ENCODE peak calls at places on chromosomes 12 and 14, in five cellular contexts. R is ovary; W is stimulated activated CD8-positive, alpha-beta memory T cell treated with anti-CD3 and anti-CD28 coated beads, Interleukin-12 subunit alpha, Interleukin-12 subunit beta, amount 100 ng/mL, for 1 hour; K is naive thymus-derived CD4-positive, alpha-beta T cell; T is stimulated activated CD4-positive, alpha-beta T cell treated with anti-CD3 and anti-CD28 coated beads, Interleukin-4, amount 100 ng/mL, for 48 hours. Q is an unnamed sample.

GRCh38 chr12:131608740-131609665 is 101.9 kb upstream of the SFSWAP start:
- DNase-seq in R (peak), W (peak), K (peak), T (peak), Q (peak)

GRCh38 chr14:103699901-103700752 is 15.1 kb downstream of the XRCC3 start:
- DNase-seq in R (no peak), W (no peak), K (no peak), T (no peak), Q (peak)

GRCh38 chr14:43119672-43120071 is 1387.4 kb downstream of the FSCB start:
- DNase-seq in R (no peak), W (no peak), K (no peak), T (no peak), Q (no peak)

GRCh38 chr14:24436355-24437019 is 6.1 kb downstream of the SDR39U1 start:
- DNase-seq in R (peak), W (no peak), K (no peak), T (no peak), Q (peak)

GRCh38 chr12:57222286-57223190 is 5.9 kb downstream of the NXPH4 start:
- DNase-seq in R (no peak), W (no peak), K (no peak), T (no peak), Q (no peak)

GRCh38 chr12:69239922-69240624 is 704 bp downstream of the CPSF6 start:
- DNase-seq in R (peak), W (peak), K (no peak), T (peak), Q (peak)

GRCh38 chr12:3614806-3615466 is 123.9 kb downstream of the PRMT8 start:
- DNase-seq in R (no peak), W (no peak), K (no peak), T (no peak), Q (no peak)

GRCh38 chr12:75908961-75909699 is 122.4 kb downstream of the PHLDA1 start:
- DNase-seq in R (peak), W (no peak), K (no peak), T (no peak), Q (no peak)

GRCh38 chr12:75855360-75855759 is 176.2 kb downstream of the PHLDA1 start:
- DNase-seq in R (no peak), W (no peak), K (no peak), T (no peak), Q (no peak)

GRCh38 chr12:11662369-11662768 is 12.9 kb downstream of the ETV6 start:
- DNase-seq in R (no peak), W (no peak), K (no peak), T (no peak), Q (no peak)

GRCh38 chr12:65822732-65823480 is 1.4 kb upstream of the HMGA2 start:
- DNase-seq in R (peak), W (no peak), K (no peak), T (no peak), Q (no peak)

GRCh38 chr14:91284146-91284790 is 39.8 kb upstream of the GPR68 start:
- DNase-seq in R (no peak), W (no peak), K (no peak), T (no peak), Q (no peak)

GRCh38 chr14:28754209-28754985 is 12.2 kb upstream of the FOXG1 start:
- DNase-seq in R (no peak), W (no peak), K (no peak), T (no peak), Q (peak)

GRCh38 chr12:84201976-84202375 is 710.6 kb downstream of the SLC6A15 start:
- DNase-seq in R (no peak), W (no peak), K (no peak), T (no peak), Q (no peak)

GRCh38 chr14:61281911-61282310 is 773 bp upstream of the TMEM30B start:
- DNase-seq in R (no peak), W (no peak), K (no peak), T (no peak), Q (peak)

GRCh38 chr12:118356809-118357326 is 15.8 kb downstream of the TAOK3 start:
- DNase-seq in R (no peak), W (no peak), K (no peak), T (no peak), Q (no peak)

GRCh38 chr14:79587194-79587593 is 624.1 kb downstream of the DIO2 start:
- DNase-seq in R (no peak), W (no peak), K (no peak), T (no peak), Q (no peak)

GRCh38 chr12:123096159-123096558 is 54.7 kb downstream of the PITPNM2 start:
- DNase-seq in R (no peak), W (no peak), K (no peak), T (no peak), Q (no peak)

GRCh38 chr12:105204916-105205315 is 31.1 kb downstream of the APPL2 start:
- DNase-seq in R (no peak), W (no peak), K (peak), T (peak), Q (no peak)

GRCh38 chr14:67618617-67619063 is 1.1 kb upstream of the ARG2 start:
- DNase-seq in R (no peak), W (no peak), K (no peak), T (no peak), Q (peak)

GRCh38 chr14:56304456-56304855 is 186.2 kb downstream of the PELI2 start:
- DNase-seq in R (no peak), W (no peak), K (no peak), T (no peak), Q (no peak)

GRCh38 chr14:75630695-75631452 is 29.8 kb downstream of the ERG28 start:
- DNase-seq in R (no peak), W (no peak), K (no peak), T (no peak), Q (no peak)

GRCh38 chr12:4858385-4858784 is 51.3 kb upstream of the KCNA1 start:
- DNase-seq in R (no peak), W (no peak), K (no peak), T (no peak), Q (no peak)

GRCh38 chr14:33839193-33840076 is 111.4 kb downstream of the EGLN3 start:
- DNase-seq in R (peak), W (peak), K (peak), T (peak), Q (peak)

GRCh38 chr12:54751493-54751892 is 102.8 kb upstream of the MUCL1 start:
- DNase-seq in R (no peak), W (no peak), K (no peak), T (no peak), Q (no peak)

GRCh38 chr14:99729991-99730875 is 46.1 kb downstream of the CYP46A1 start:
- DNase-seq in R (peak), W (peak), K (peak), T (peak), Q (peak)

GRCh38 chr14:104660597-104660996 is 28.8 kb upstream of the INF2 start:
- DNase-seq in R (no peak), W (no peak), K (no peak), T (no peak), Q (no peak)

GRCh38 chr14:61280092-61280525 is 1.0 kb downstream of the TMEM30B start:
- DNase-seq in R (no peak), W (no peak), K (no peak), T (peak), Q (no peak)